ENCODE peak calls at places on chromosomes 7 and 10, in five cellular contexts. N is BJ, L is pancreas, O is mesenchymal stem cell, I is esophagus squamous epithelium. U is an unnamed sample.

GRCh38 chr10:67086324-67087139 is 160.7 kb downstream of the LRRTM3 start:
- DNase-seq in N (no peak), L (no peak), O (no peak), I (no peak), U (no peak)

GRCh38 chr10:111551001-111551400 is 474.2 kb downstream of the ADRA2A start:
- DNase-seq in N (no peak), L (no peak), O (peak), I (no peak), U (no peak)

GRCh38 chr7:30743371-30744074 is 8.4 kb upstream of the INMT start:
- DNase-seq in N (no peak), L (no peak), O (peak), I (no peak), U (no peak)

GRCh38 chr10:1434202-1434601 is 303.1 kb downstream of the ADARB2 start:
- DNase-seq in N (no peak), L (no peak), O (no peak), I (no peak), U (no peak)

GRCh38 chr7:44587843-44588711 is 6.0 kb upstream of the TMED4 start:
- DNase-seq in N (no peak), L (peak), O (peak), I (no peak), U (peak)

GRCh38 chr7:30238721-30239441 is 45.5 kb upstream of the ZNRF2 start:
- DNase-seq in N (no peak), L (peak), O (peak), I (no peak), U (peak)

GRCh38 chr10:97407952-97408248 is 6.8 kb upstream of the RRP12 start:
- DNase-seq in N (no peak), L (no peak), O (no peak), I (no peak), U (no peak)

GRCh38 chr10:103816431-103816830 is 38.9 kb downstream of the SH3PXD2A start:
- DNase-seq in N (no peak), L (no peak), O (peak), I (no peak), U (no peak)

GRCh38 chr7:93414574-93414973 is 159.9 kb downstream of the CALCR start:
- DNase-seq in N (no peak), L (no peak), O (no peak), I (no peak), U (no peak)

GRCh38 chr7:43873300-43873699 is 4.0 kb upstream of the MRPS24 start:
- DNase-seq in N (peak), L (no peak), O (peak), I (no peak), U (no peak)

GRCh38 chr10:129605266-129605985 is 138.4 kb downstream of the MGMT start:
- DNase-seq in N (no peak), L (no peak), O (peak), I (no peak), U (no peak)

GRCh38 chr10:110651044-110651958 is 7.2 kb downstream of the RBM20 start:
- DNase-seq in N (peak), L (no peak), O (peak), I (no peak), U (no peak)

GRCh38 chr10:22657566-22658190 is 56.7 kb downstream of the PIP4K2A start:
- DNase-seq in N (no peak), L (no peak), O (no peak), I (no peak), U (no peak)

GRCh38 chr10:103820101-103821062 is 35.0 kb downstream of the SH3PXD2A start:
- DNase-seq in N (no peak), L (peak), O (no peak), I (no peak), U (peak)

GRCh38 chr10:32332299-32332750 is 14.6 kb downstream of the EPC1 start:
- DNase-seq in N (peak), L (peak), O (peak), I (no peak), U (no peak)

GRCh38 chr7:158415316-158415715 is 172.3 kb downstream of the PTPRN2 start:
- DNase-seq in N (no peak), L (no peak), O (no peak), I (no peak), U (no peak)

GRCh38 chr10:62492012-62492869 is 118.1 kb downstream of the ZNF365 start:
- DNase-seq in N (peak), L (no peak), O (peak), I (no peak), U (peak)

GRCh38 chr7:80287400-80288174 is 153.0 kb downstream of the GNAI1 start:
- DNase-seq in N (no peak), L (no peak), O (no peak), I (no peak), U (no peak)

GRCh38 chr10:110504111-110504735 is 6.5 kb downstream of the DUSP5 start:
- DNase-seq in N (no peak), L (no peak), O (peak), I (no peak), U (no peak)

GRCh38 chr10:69883256-69883655 is 81.5 kb downstream of the COL13A1 start:
- DNase-seq in N (no peak), L (no peak), O (no peak), I (no peak), U (no peak)

GRCh38 chr10:123146013-123146891 is 1.7 kb upstream of the HMX2 start:
- DNase-seq in N (no peak), L (no peak), O (no peak), I (no peak), U (no peak)

GRCh38 chr10:84097787-84098353 is 41.4 kb upstream of the GHITM start:
- DNase-seq in N (no peak), L (no peak), O (peak), I (no peak), U (peak)

GRCh38 chr7:139698879-139699278 is 78.9 kb downstream of the HIPK2 start:
- DNase-seq in N (no peak), L (no peak), O (no peak), I (no peak), U (no peak)

GRCh38 chr10:89092439-89092838 is 101.8 kb downstream of the FAS start:
- DNase-seq in N (no peak), L (no peak), O (no peak), I (no peak), U (no peak)

DNA sequence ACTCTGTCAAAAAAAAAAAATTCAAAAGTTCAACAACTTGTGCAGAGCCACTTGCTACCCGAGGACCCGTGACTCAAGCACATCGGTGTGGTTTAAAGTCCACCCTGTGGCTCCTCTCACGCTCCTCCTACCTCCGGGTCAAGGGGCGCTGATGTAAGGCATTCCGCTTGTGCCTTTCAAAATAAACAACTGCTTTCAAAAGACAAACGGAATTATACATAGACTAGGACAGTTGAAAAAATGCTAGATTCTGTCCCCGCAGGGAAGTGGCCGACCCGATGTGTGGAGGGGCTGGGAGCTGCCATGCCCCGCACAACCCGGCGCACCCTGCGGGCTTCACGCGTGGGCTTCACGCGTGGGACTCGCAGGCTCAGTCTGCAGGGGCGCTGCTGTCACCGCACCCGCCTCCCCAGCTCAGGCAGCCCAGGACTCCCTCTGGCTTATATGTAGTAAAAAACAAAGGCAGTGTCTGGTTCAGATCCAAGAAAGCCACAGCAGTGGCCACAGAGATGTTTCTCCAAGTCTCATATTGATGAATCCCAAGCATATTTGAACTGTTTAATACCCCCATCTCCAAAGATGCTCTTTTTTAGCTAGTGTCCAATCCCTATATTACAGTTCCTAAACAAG is 239.7 kb upstream of the INHBA start:
- DNase-seq in N (no peak), L (no peak), O (peak), I (no peak), U (no peak)
- H3K4me3 ChIP-seq in N (no peak), L (no peak), O (no peak), I (peak), U (no peak)

DNA sequence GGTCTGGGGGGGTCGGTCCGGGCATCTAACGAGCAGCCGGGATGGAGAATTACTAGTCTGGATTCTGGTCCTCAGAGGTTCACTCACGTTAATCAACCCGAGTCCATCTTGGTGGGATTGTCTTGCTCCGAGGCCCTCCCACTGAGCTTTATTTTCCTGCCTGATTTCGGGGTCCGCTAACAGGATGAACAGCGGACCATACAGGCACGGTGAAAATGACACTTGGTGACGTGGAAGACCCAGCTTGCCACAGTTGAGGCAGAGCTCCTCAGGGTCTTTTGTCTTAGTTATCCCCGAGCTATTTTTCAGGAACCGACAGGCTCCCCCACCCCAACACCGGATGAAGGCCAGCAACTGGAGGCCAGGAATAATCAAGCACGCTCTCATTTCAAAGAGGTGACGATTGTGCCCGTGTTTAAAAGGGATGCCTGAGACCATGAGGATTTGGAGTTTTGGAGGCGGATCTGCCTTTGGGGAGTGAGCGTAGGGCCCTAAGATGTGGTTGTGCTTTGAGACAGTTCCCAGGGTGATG is 517 bp upstream of the LRRD1 start:
- DNase-seq in N (no peak), L (peak), O (no peak), I (no peak), U (no peak)
- H3K4me3 ChIP-seq in N (peak), L (peak), O (no peak), I (peak), U (peak)

GRCh38 chr7:4726568-4726967 is 44.5 kb downstream of the FOXK1 start:
- DNase-seq in N (no peak), L (no peak), O (no peak), I (no peak), U (no peak)

GRCh38 chr7:4724648-4725013 is 42.5 kb downstream of the FOXK1 start:
- DNase-seq in N (no peak), L (no peak), O (peak), I (no peak), U (no peak)

GRCh38 chr7:4727914-4728705 is 46.0 kb downstream of the FOXK1 start:
- DNase-seq in N (no peak), L (no peak), O (peak), I (no peak), U (no peak)

GRCh38 chr7:4725014-4725951 is 43.2 kb downstream of the FOXK1 start:
- DNase-seq in N (peak), L (peak), O (peak), I (no peak), U (peak)

GRCh38 chr7:4726051-4726450 is 44.0 kb downstream of the FOXK1 start:
- DNase-seq in N (no peak), L (no peak), O (peak), I (no peak), U (no peak)
- H3K4me3 ChIP-seq in N (peak), L (no peak), O (no peak), I (peak), U (peak)

GRCh38 chr10:71845410-71846406 is 5.3 kb downstream of the PSAP start:
- DNase-seq in N (no peak), L (no peak), O (no peak), I (no peak), U (no peak)

GRCh38 chr10:71848325-71849277 is 2.5 kb downstream of the PSAP start:
- DNase-seq in N (no peak), L (no peak), O (no peak), I (no peak), U (no peak)

GRCh38 chr10:71844695-71845094 is 6.4 kb downstream of the PSAP start:
- DNase-seq in N (no peak), L (no peak), O (no peak), I (no peak), U (no peak)

GRCh38 chr10:71847418-71847817 is 3.6 kb downstream of the PSAP start:
- DNase-seq in N (no peak), L (no peak), O (no peak), I (no peak), U (no peak)

DNA sequence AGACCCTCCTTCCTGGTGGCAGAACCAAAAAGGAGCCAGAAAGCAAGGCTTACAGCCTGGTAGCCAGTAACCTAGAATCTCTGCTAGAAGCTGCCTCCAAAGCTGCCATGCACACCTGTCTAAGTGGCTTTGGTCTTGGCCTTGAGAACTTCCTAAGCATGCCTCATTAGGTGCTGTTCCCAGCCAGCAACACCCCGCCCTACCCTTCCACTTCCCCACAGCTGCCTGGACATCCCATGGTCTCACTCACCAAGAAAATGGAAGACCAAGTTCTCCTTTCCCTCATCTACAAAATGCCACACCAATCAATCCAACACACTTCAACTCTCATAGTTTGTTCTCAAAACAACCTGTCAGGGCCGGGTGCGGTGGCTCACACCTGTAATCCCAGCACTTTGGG is 4.2 kb downstream of the PSAP start:
- DNase-seq in N (no peak), L (peak), O (no peak), I (no peak), U (no peak)
- H3K4me3 ChIP-seq in N (no peak), L (no peak), O (no peak), I (no peak), U (no peak)

GRCh38 chr7:116529250-116529649 is 4.4 kb downstream of the CAV1 start:
- DNase-seq in N (no peak), L (no peak), O (no peak), I (no peak), U (no peak)
- H3K4me3 ChIP-seq in N (peak), L (no peak), O (no peak), I (peak), U (peak)

U was measured in astrocyte of the cerebellum.